ENCODE peak calls at places on chromosome 19, in eight cellular contexts. S is spleen, A is HCT116, J is stomach, V is vagina, G is Panc1, W is SK-N-MC, L is transverse colon. Q is an unnamed sample.

GRCh38 chr19:2282062-2282861 is at the start of gene PEAK3:
- DNase-seq in S (peak; percentile 98), A (no peak), J (peak; percentile 67), V (no peak), G (no peak), W (no peak), L (peak; percentile 79), Q (no peak)

GRCh38 chr19:18057557-18057956 is 29.2 kb downstream of the IL12RB1 start:
- DNase-seq in S (no peak), A (no peak), J (peak; percentile 29), V (no peak), G (no peak), W (no peak), L (no peak), Q (no peak)

GRCh38 chr19:58038688-58039204 is 4.9 kb downstream of the ZSCAN1 start:
- DNase-seq in S (no peak), A (no peak), J (no peak), V (no peak), G (no peak), W (no peak), L (no peak), Q (no peak)

GRCh38 chr19:17686592-17687042 is 1.5 kb downstream of the UNC13A start:
- DNase-seq in S (no peak), A (peak; percentile 46), J (no peak), V (no peak), G (no peak), W (no peak), L (no peak), Q (no peak)

GRCh38 chr19:37251308-37252229 is 33.6 kb downstream of the ZNF383 start:
- DNase-seq in S (peak; percentile 88), A (no peak), J (peak; percentile 43), V (no peak), G (no peak), W (peak; percentile 61), L (peak; percentile 48), Q (peak; percentile 89)

GRCh38 chr19:49295208-49295880 is 29.6 kb downstream of the SLC6A16 start:
- DNase-seq in S (no peak), A (no peak), J (no peak), V (no peak), G (no peak), W (no peak), L (no peak), Q (no peak)

GRCh38 chr19:2812414-2813234 is 7.0 kb upstream of the ZNF554 start:
- DNase-seq in S (no peak), A (no peak), J (no peak), V (no peak), G (no peak), W (no peak), L (no peak), Q (no peak)

GRCh38 chr19:1285737-1286360 is at the start of gene EFNA2:
- DNase-seq in S (no peak), A (no peak), J (no peak), V (no peak), G (no peak), W (no peak), L (no peak), Q (no peak)

GRCh38 chr19:30719189-30719990 is 347.2 kb downstream of the ZNF536 start:
- DNase-seq in S (peak; percentile 83), A (no peak), J (peak; percentile 62), V (no peak), G (no peak), W (no peak), L (peak; percentile 60), Q (no peak)

GRCh38 chr19:49338691-49339363 is 3.6 kb downstream of the CD37 start:
- DNase-seq in S (peak; percentile 84), A (no peak), J (peak; percentile 96), V (no peak), G (no peak), W (no peak), L (peak; percentile 90), Q (peak; percentile 94)

GRCh38 chr19:48807590-48808308 is 3.1 kb downstream of the BCAT2 start:
- DNase-seq in S (no peak), A (no peak), J (no peak), V (no peak), G (no peak), W (no peak), L (peak; percentile 48), Q (no peak)

GRCh38 chr19:55683449-55684261 is 8.6 kb downstream of the EPN1 start:
- DNase-seq in S (no peak), A (no peak), J (peak; percentile 86), V (no peak), G (no peak), W (no peak), L (peak; percentile 74), Q (no peak)
- TF ChIP-seq POLR2AphosphoS5 in S (no peak), A (no peak), J (peak; percentile 58), V (no peak), G (no peak), W (no peak), L (peak; percentile 34), Q (no peak)

DNA sequence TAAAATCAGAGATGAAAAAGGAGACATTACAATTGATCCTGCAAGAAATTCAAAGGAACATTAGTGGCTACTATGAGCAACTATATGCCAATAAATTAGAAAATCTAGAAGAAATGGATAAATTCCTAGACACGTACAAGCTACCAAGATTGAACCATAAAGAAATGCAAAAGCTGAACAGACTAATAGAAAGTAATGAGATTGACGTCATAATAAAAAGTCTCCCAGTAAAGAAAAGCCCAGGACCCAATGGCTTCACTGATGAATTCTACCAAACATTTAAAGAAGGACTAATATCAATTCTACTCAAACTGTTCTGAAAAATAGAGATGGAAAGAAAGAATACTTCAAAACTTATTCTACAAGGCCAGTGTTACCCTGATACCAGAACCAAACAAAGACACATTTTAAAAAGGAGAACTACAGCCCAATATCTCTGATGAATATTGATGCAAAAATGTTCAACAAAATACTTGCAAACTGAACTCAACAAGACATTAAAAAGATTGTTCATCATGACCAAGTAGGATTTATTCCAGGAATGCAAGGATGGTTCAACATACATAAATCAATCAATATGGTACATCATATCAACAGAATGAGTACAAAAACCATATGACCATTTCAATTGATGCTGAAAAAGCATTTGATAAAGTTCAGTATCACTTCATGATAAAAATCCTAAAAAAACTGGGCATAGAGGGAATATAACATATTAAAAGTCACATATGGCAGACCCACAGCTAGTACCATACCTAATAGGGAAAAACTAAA is 35.8 kb downstream of the UQCRFS1 start:
- DNase-seq in S (no peak), A (no peak), J (no peak), V (no peak), G (no peak), W (no peak), L (no peak), Q (no peak)
- H3K9me3 ChIP-seq in S (peaks cover 79% of the 10 kb centered on the region), A (peaks cover 6% of the 10 kb centered on the region), J (peaks cover 56% of the 10 kb centered on the region), V (peaks cover 7% of the 10 kb centered on the region), G (no peaks in the 10 kb centered on the region), W (no peaks in the 10 kb centered on the region), L (peaks cover 19% of the 10 kb centered on the region), Q (peaks cover 21% of the 10 kb centered on the region)

GRCh38 chr19:50792246-50792851 is 2.1 kb downstream of the ACP4 start:
- DNase-seq in S (no peak), A (no peak), J (no peak), V (no peak), G (no peak), W (no peak), L (no peak), Q (no peak)
- TF ChIP-seq POLR2AphosphoS5 in S (no peak), A (no peak), J (no peak), V (no peak), G (no peak), W (no peak), L (no peak), Q (no peak)

DNA sequence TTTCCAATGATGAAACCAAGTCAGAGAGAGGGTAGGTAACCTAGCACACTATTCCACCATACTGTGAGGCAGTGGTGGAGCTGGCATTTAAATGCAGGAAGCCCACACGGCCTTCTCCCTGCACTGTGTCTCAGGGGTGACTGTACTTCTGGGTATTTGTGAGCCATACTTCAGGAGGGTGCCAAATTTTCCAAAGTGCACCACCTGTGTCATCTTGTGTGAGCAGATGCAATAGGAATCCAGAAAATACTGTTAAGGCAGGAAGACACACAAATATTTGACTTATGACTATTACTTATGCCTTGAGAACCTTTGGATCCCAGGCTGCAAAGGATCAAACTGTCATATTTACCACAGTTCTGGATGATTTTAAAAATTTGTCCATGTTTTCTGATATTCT is 17.3 kb downstream of the ZNF229 start:
- DNase-seq in S (no peak), A (no peak), J (no peak), V (no peak), G (no peak), W (no peak), L (no peak), Q (no peak)
- H3K9me3 ChIP-seq in S (peaks cover 100% of the 10 kb centered on the region), A (peaks cover 12% of the 10 kb centered on the region), J (peaks cover 100% of the 10 kb centered on the region), V (peaks cover 59% of the 10 kb centered on the region), G (peaks cover 55% of the 10 kb centered on the region), W (peaks cover 3% of the 10 kb centered on the region), L (peaks cover 78% of the 10 kb centered on the region), Q (peaks cover 100% of the 10 kb centered on the region)

DNA sequence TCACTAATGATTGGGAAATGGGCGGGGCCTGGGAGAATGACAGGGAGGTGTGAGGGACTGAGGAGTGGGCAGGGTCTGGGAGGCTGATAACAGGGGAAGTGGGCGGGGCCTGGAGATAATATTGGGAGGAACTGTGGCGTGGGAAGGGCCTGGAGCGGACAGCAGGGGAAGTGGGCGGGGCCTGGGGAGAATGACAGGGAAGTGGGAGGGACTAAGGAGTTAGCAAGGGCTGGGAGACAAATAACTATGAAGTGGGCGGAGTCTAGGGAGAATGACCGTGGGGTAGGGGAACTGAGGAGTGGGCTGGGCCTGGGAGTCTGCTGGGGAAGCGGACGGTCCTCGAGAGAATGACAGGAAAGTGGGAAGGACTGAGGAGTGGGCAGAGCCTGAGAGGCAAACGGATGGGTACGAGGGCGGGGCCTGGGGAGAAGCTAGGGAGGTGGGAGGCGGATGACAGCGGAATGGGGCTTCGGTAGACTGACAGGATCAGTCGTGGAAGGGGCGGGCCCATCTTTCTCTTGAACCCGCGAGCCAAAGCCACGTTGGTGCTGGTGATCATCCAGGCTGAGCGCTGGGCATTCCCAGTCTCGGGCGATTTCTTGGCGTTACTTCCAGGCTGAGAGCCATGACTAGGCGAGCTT is 14.0 kb upstream of the TUBB4A start:
- DNase-seq in S (peak; percentile 96), A (peak; percentile 95), J (peak; percentile 95), V (no peak), G (no peak), W (peak; percentile 84), L (peak; percentile 95), Q (peak; percentile 78)
- TF ChIP-seq POLR2AphosphoS5 in S (no peak), A (peak; percentile 66), J (no peak), V (no peak), G (no peak), W (no peak), L (no peak), Q (no peak)